ENCODE peak calls at places on chromosomes 6 and 20, in five cellular contexts. K is HTR-8/SVneo; C is activated T-cell treated with anti-CD3 and anti-CD28 coated beads for 1 hour; L is stimulated activated CD4-positive, alpha-beta T cell treated with anti-CD3 and anti-CD28 coated beads, Interleukin-1b, Interleukin-23, amount 100 ng/mL, for 48 hours; A is BE2C. G is an unnamed sample.

GRCh38 chr6:146153040-146153758 is 124.3 kb downstream of the GRM1 start:
- DNase-seq in K (no peak), C (no peak), L (no peak), A (no peak), G (no peak)

GRCh38 chr6:156449569-156449968 is 327.6 kb upstream of the ARID1B start:
- DNase-seq in K (no peak), C (no peak), L (no peak), A (no peak), G (no peak)

GRCh38 chr6:137315081-137315480 is 95.9 kb upstream of the IFNGR1 start:
- DNase-seq in K (no peak), C (no peak), L (no peak), A (no peak), G (no peak)

GRCh38 chr6:24257282-24257681 is 100.6 kb downstream of the DCDC2 start:
- DNase-seq in K (no peak), C (no peak), L (no peak), A (no peak), G (no peak)

GRCh38 chr20:33437141-33437911 is 6.2 kb downstream of the SNTA1 start:
- DNase-seq in K (peak), C (no peak), L (no peak), A (no peak), G (no peak)

GRCh38 chr20:51237278-51237677 is 214.4 kb upstream of the KCNG1 start:
- DNase-seq in K (no peak), C (no peak), L (no peak), A (no peak), G (no peak)

GRCh38 chr20:3479759-3480615 is 9.2 kb downstream of the ATRN start:
- DNase-seq in K (no peak), C (no peak), L (no peak), A (no peak), G (no peak)

GRCh38 chr20:32966881-32967781 is 37.1 kb downstream of the SUN5 start:
- DNase-seq in K (no peak), C (peak), L (peak), A (no peak), G (no peak)

GRCh38 chr20:20604357-20604756 is 108.1 kb downstream of the RALGAPA2 start:
- DNase-seq in K (no peak), C (no peak), L (no peak), A (no peak), G (no peak)

GRCh38 chr6:98828991-98829411 is 5.4 kb upstream of the POU3F2 start:
- DNase-seq in K (no peak), C (no peak), L (no peak), A (no peak), G (no peak)